ENCODE peak calls at places on chromosome 1, in ten cellular contexts. R is pancreas, A is stomach, T is ovary, H is colonic mucosa, F is psoas muscle, X is tibial artery, J is thoracic aorta, Z is heart right ventricle, C is neural progenitor cell. S is an unnamed sample.

GRCh38 chr1:228987736-228988506 is 252.6 kb downstream of the RHOU start:
- DNase-seq in A (no peak), C (no peak), J (no peak), H (no peak), Z (no peak), R (no peak), T (peak; percentile 9), F (no peak), X (peak; percentile 39), S (no peak)

GRCh38 chr1:117794073-117794472 is 135.3 kb downstream of the GDAP2 start:
- DNase-seq in Z (no peak), J (no peak), F (no peak), T (no peak), C (no peak), R (no peak), H (no peak), X (no peak), A (no peak), S (no peak)

GRCh38 chr1:212515329-212515760 is 82.6 kb downstream of the NENF start:
- DNase-seq in C (peak; percentile 80), J (no peak), Z (no peak), F (no peak), X (no peak), R (no peak), H (no peak), T (no peak), A (no peak), S (no peak)

GRCh38 chr1:36553591-36554417 is 71.1 kb upstream of the CSF3R start:
- DNase-seq in R (peak; percentile 36), C (peak; percentile 92), F (peak; percentile 38), X (peak; percentile 63), J (no peak), T (peak; percentile 30), H (peak; percentile 62), Z (peak; percentile 52), A (peak; percentile 64), S (peak; percentile 55)

GRCh38 chr1:14710331-14710730 is 111.8 kb downstream of the KAZN start:
- DNase-seq in J (no peak), C (no peak), R (no peak), H (no peak), A (no peak), F (no peak), Z (no peak), T (no peak), X (no peak), S (no peak)

GRCh38 chr1:224450956-224451350 is 16.4 kb upstream of the WDR26 start:
- DNase-seq in R (no peak), A (no peak), J (no peak), Z (no peak), C (no peak), H (no peak), T (no peak), F (no peak), X (no peak), S (no peak)

GRCh38 chr1:110340207-110340468 is 961 bp downstream of the RBM15 start:
- DNase-seq in X (peak; percentile 67), R (no peak), Z (no peak), T (peak; percentile 24), F (no peak), A (no peak), J (no peak), C (no peak), H (no peak), S (no peak)

GRCh38 chr1:228043281-228043845 is 36.6 kb downstream of the WNT3A start:
- DNase-seq in X (peak; percentile 46), C (no peak), Z (no peak), H (no peak), T (no peak), A (peak; percentile 39), F (no peak), R (no peak), J (no peak), S (no peak)

GRCh38 chr1:89550995-89551394 is 26.4 kb downstream of the LRRC8B start:
- DNase-seq in R (no peak), A (no peak), X (no peak), H (no peak), F (no peak), T (no peak), C (no peak), J (no peak), Z (no peak), S (no peak)

GRCh38 chr1:99645199-99645598 is 714 bp upstream of the PALMD start:
- DNase-seq in H (no peak), A (no peak), J (no peak), Z (peak; percentile 12), X (no peak), R (peak; percentile 19), T (peak; percentile 69), C (no peak), F (peak; percentile 57), S (no peak)
- H3K4me3 ChIP-seq in H (no peak overlapping the region), A (no peak overlapping the region), J (no peak overlapping the region), Z (peak overlapping the region; percentile 59), X (no peak overlapping the region), R (no peak overlapping the region), T (peak overlapping the region; percentile 31), C (no peak overlapping the region), F (peak overlapping the region; percentile 72), S (no peak overlapping the region)

GRCh38 chr1:8441466-8441865 is 123.6 kb downstream of the SLC45A1 start:
- DNase-seq in H (no peak), Z (no peak), T (no peak), F (no peak), C (no peak), A (no peak), R (no peak), J (no peak), X (no peak), S (no peak)

GRCh38 chr1:8435569-8436071 is 117.7 kb downstream of the SLC45A1 start:
- DNase-seq in A (no peak), T (no peak), H (no peak), F (no peak), C (no peak), Z (no peak), R (no peak), J (no peak), X (no peak), S (no peak)

GRCh38 chr1:8438449-8438848 is 120.5 kb downstream of the SLC45A1 start:
- DNase-seq in F (no peak), J (no peak), A (peak; percentile 42), H (no peak), T (no peak), R (no peak), X (no peak), Z (no peak), C (no peak), S (no peak)

GRCh38 chr1:8437286-8437685 is 119.4 kb downstream of the SLC45A1 start:
- DNase-seq in H (no peak), X (no peak), T (no peak), A (no peak), Z (no peak), R (no peak), J (no peak), F (no peak), C (no peak), S (no peak)

DNA sequence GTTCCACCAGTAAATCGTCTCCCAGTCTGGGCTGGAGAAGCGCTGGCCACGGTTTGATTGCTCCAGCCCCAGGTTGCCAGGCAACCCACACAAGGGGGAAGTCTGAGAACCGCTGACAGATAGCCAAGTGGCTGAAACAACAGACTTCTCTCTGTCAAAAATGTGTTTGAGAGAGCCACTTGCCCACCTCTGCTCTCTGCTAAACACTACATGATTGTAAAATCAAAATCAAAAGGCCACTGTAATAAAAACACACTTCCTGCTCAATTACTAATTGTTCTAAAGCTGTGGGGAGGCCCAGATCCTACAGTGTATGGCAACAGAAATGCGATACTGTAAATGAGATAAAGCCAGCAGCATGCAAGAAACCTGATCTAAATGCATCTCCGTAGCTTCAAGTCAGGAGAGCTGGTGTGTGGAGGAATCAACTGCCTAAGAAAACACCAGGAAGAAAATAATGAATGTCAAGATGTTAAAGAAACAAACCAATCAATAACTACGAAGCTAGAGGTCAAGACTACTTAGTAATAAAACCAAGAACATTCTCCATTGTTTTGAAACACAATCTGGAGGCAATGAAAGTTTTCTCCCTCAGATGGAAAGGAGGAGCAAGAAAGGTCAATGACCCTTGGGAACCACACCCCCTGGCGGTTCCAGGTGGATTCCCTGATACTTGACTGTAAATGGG is 121.2 kb downstream of the SLC45A1 start:
- DNase-seq in R (peak; percentile 75), X (peak; percentile 87), C (peak; percentile 80), H (peak; percentile 74), T (peak; percentile 77), J (peak; percentile 49), A (peak; percentile 76), Z (peak; percentile 77), F (peak; percentile 77), S (peak; percentile 67)
- TF ChIP-seq CTCF in R (no peak), X (no peak), C (peak; percentile 52), H (no peak), T (no peak), J (no peak), A (no peak), Z (no peak), F (no peak), S (no peak)

DNA sequence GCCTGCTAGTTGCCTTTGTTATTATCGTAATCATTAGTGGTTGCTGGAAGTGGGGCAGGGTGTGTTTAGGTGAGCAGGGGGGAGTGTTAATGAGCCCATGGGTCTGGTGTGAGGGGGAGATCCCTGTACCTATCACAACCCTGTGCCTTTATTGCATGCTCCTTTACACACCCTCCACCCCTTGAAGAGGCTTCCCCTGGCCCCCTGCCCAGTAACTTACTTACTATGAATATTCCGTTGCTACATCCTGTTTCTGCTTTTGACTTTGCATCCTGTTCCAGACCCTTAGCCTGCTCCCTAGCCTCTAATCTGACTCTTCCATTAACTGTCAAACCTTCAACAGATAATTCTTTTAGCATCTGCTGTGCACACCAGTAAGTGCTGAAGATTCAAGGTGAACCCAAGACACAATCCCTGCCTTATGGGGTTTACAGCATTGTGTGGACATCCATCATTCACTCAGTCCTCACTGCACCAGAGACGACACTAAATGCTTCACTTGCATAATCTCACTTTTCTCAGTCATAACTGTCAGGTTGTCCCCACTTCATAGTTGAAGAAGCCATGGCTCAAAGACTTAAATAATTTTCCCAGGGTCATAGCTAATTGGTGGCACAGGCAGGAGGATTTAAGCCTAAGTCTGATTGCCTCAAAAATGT is 47.9 kb downstream of the CDC7 start:
- DNase-seq in H (no peak), Z (no peak), X (no peak), R (no peak), A (no peak), J (no peak), C (no peak), T (no peak), F (no peak), S (no peak)
- H3K4me1 ChIP-seq in H (no peaks in the 10 kb centered on the region), Z (no peaks in the 10 kb centered on the region), X (no peaks in the 10 kb centered on the region), R (no peaks in the 10 kb centered on the region), A (no peaks in the 10 kb centered on the region), J (peaks cover 5% of the 10 kb centered on the region), C (peaks cover 5% of the 10 kb centered on the region), T (no peaks in the 10 kb centered on the region), F (no peaks in the 10 kb centered on the region), S (no peaks in the 10 kb centered on the region)

DNA sequence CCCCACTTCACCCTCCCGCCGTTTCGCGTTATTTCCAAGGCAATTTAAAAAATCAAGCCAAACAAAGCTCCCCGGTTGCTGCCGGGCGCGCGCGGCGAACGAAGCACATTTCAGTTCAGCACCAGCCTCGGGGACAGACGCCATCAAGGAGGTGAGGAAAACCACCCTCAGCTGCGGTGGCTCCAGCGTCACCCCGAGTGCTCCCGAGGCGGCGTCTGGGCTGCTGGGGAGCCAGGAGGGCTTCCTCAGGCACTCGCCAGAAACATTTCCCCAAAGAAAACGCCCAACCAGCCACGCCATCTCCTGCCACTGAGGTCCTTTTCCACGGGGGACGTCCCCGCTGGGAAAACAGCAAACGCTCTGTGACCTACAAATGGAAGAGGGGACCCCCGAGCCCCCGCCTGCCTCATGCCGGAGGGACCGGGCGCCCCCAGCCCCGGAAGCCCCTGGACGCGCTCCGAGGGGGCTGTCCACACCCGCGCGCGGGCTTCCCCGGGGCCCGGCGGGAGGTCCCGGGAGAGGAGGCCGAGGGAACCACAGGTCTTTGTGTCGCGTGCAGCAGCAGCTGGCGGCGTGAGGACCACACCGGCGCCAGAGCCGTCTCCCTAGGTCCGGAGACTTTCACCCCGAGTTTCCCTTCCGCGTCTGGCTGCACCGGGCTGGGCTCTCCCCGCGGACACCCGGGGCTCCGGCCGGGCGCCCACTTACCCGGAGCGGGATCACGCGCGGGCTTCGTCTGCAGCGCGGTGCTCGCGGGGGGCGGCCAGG is 446 bp downstream of the GNG4 start:
- DNase-seq in F (peak; percentile 48), J (no peak), R (peak; percentile 61), X (no peak), Z (peak; percentile 42), H (peak; percentile 68), T (peak; percentile 67), A (peak; percentile 56), C (peak; percentile 91), S (peak; percentile 72)
- H3K4me3 ChIP-seq in F (peak overlapping the region; percentile 60), J (peak overlapping the region; percentile 64), R (peak overlapping the region; percentile 22), X (peak overlapping the region; percentile 42), Z (peak overlapping the region; percentile 57), H (peak overlapping the region; percentile 42), T (peak overlapping the region; percentile 41), A (peak overlapping the region; percentile 61), C (peak overlapping the region; percentile 57), S (no peak overlapping the region)